ENCODE peak calls at places on chromosomes 3 and 15, in four cellular contexts. F is body of pancreas, G is left ventricle myocardium inferior, K is suprapubic skin. C is an unnamed sample. For H3K4me1 and H3K36me3, the result is how much of the 10 kb centered on the place peaks cover.

GRCh38 chr3:185784317-185784716 is 40.5 kb downstream of the IGF2BP2 start:
- DNase-seq in F (no peak), G (no peak), K (no peak), C (no peak)

GRCh38 chr3:10528046-10528445 is 22.7 kb upstream of the ATP2B2 start:
- DNase-seq in F (no peak), G (no peak), K (no peak), C (no peak)

GRCh38 chr15:75666823-75667501 is 19.2 kb downstream of the SNX33 start:
- DNase-seq in F (peak), G (peak), K (peak), C (peak)

GRCh38 chr15:64133619-64134018 is 17.9 kb upstream of the SNX22 start:
- DNase-seq in F (no peak), G (no peak), K (no peak), C (no peak)

GRCh38 chr3:32009957-32010356 is 28.4 kb downstream of the ZNF860 start:
- DNase-seq in F (no peak), G (no peak), K (no peak), C (no peak)

GRCh38 chr3:154972951-154973350 is 107.2 kb upstream of the MME start:
- DNase-seq in F (no peak), G (no peak), K (no peak), C (no peak)

GRCh38 chr15:57563416-57563815 is 28.3 kb upstream of the MYZAP start:
- DNase-seq in F (no peak), G (no peak), K (no peak), C (no peak)

GRCh38 chr3:126136428-126137220 is 43.8 kb downstream of the ALDH1L1 start:
- DNase-seq in F (peak), G (no peak), K (peak), C (peak)

GRCh38 chr15:62739507-62739906 is 303.0 kb upstream of the TPM1 start:
- DNase-seq in F (no peak), G (no peak), K (no peak), C (no peak)

GRCh38 chr15:65182538-65182937 is 2.6 kb downstream of the CLPX start:
- DNase-seq in F (no peak), G (no peak), K (no peak), C (no peak)

GRCh38 chr15:34055868-34056595 is 17.0 kb upstream of the AVEN start:
- DNase-seq in F (no peak), G (no peak), K (no peak), C (no peak)

GRCh38 chr15:50816191-50816590 is 50.7 kb upstream of the SPPL2A start:
- DNase-seq in F (no peak), G (no peak), K (no peak), C (no peak)

GRCh38 chr3:129690406-129690805 is 83.9 kb upstream of the PLXND1 start:
- DNase-seq in F (no peak), G (no peak), K (no peak), C (no peak)

GRCh38 chr3:129687586-129688125 is 81.2 kb upstream of the PLXND1 start:
- DNase-seq in F (no peak), G (no peak), K (no peak), C (no peak)

GRCh38 chr3:129686941-129687340 is 80.5 kb upstream of the PLXND1 start:
- DNase-seq in F (peak), G (no peak), K (no peak), C (peak)

GRCh38 chr3:129689036-129689435 is 82.6 kb upstream of the PLXND1 start:
- DNase-seq in F (no peak), G (no peak), K (no peak), C (no peak)

DNA sequence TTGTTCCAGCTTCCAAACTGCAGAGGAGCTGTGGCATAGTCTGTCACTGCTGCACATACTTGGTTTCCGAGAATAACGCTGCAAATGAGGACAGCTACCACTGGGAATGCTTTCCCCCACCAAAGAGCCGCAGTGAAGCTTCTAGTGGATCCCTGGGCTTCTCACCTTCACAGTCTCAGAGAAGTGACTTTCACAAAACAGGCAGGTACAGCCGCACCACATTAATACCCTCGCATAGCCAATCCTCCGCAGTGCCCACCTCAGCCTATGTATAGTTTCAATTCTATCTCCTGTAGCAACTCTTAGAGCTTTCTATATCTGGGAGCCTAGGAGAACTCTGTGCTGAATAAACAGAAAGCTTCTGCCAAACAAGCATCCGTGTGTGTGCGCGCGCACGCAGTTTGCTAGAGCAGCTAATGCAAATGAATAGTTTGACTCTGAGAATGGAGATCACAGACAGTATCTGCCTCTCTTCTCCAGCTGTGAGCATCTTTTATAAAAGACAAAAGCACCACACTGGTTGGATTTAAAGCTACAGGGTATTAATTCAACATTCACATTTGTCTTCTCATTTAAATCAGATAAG is 81.9 kb upstream of the PLXND1 start:
- DNase-seq in F (peak), G (peak), K (no peak), C (peak)
- H3K4me1 ChIP-seq in F (under half), G (half or more), K (under half), C (half or more)

GRCh38 chr3:197093871-197094270 is 64.3 kb upstream of the MELTF start:
- DNase-seq in F (no peak), G (no peak), K (no peak), C (no peak)
- H3K36me3 ChIP-seq in F (under half), G (under half), K (under half), C (under half)

DNA sequence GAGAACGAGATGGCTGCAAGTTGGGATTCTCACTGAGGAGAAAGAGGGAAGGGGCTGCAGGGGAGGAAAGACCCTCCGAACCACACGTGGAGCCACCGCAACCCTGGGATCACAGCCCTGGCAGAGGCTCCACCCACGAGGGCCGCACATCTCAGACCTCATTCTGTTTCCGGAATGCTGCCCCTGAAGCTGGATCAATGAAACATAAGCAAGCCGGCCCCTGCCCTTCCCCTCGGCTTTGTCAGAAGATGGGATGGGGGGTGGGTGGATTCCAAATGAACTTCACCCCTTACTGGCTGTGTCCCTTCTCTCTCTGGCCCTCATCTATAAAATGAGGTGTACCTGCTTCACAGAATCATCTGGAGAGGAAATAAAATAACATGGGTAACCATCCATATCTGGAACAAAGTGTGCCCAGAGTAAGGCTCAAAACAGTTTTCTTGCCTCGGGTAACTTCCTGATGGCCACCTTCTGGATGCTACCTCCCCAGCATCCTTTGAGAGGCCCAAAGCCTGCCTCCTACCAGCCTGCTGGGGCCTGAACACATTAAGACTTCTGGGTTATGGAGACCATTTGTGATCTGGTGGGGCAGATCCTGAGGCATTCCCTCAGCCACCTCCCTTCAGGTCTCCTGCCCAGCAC is 4.6 kb upstream of the CCDC9B start:
- DNase-seq in F (no peak), G (no peak), K (no peak), C (no peak)
- H3K4me1 ChIP-seq in F (under half), G (half or more), K (under half), C (under half)

GRCh38 chr3:152459572-152459971 is 190.8 kb downstream of the MBNL1 start:
- DNase-seq in F (no peak), G (no peak), K (no peak), C (no peak)

GRCh38 chr3:152460936-152461335 is 192.2 kb downstream of the MBNL1 start:
- DNase-seq in F (no peak), G (no peak), K (no peak), C (no peak)

GRCh38 chr3:152458725-152459515 is 190.2 kb downstream of the MBNL1 start:
- DNase-seq in F (no peak), G (no peak), K (no peak), C (no peak)

GRCh38 chr3:152458023-152458724 is 189.4 kb downstream of the MBNL1 start:
- DNase-seq in F (no peak), G (no peak), K (no peak), C (no peak)

DNA sequence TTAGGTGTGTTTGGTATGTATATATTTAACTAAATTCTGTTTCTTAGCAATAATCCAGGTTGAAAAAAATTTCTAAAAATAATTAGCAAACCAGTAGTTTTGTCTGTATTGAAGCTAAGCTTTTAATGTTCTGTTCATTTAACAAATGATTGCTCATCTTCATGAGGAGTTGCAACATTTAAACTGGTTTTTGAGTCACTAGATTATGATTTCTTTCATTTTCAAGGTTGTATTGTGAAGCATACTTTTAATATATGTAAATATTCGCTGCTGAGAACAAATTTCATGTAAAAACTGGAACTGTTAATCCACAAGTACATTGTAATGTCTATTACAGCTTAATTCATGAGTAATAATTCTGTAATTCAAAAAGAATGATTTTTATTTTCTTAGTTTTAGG is 192.7 kb downstream of the MBNL1 start:
- DNase-seq in F (no peak), G (no peak), K (no peak), C (no peak)
- H3K36me3 ChIP-seq in F (under half), G (half or more), K (half or more), C (under half)

GRCh38 chr3:112776836-112777235 is 69.8 kb downstream of the CD200R1L start:
- DNase-seq in F (no peak), G (no peak), K (no peak), C (no peak)
- H3K4me1 ChIP-seq in F (under half), G (under half), K (half or more), C (under half)

GRCh38 chr15:68550498-68551295 is 28.1 kb upstream of the CORO2B start:
- DNase-seq in F (peak), G (peak), K (no peak), C (peak)

GRCh38 chr15:68552344-68552743 is 26.4 kb upstream of the CORO2B start:
- DNase-seq in F (no peak), G (no peak), K (no peak), C (no peak)

GRCh38 chr15:68551296-68551635 is 27.5 kb upstream of the CORO2B start:
- DNase-seq in F (no peak), G (no peak), K (no peak), C (no peak)

GRCh38 chr15:68548375-68548774 is 30.4 kb upstream of the CORO2B start:
- DNase-seq in F (no peak), G (no peak), K (no peak), C (no peak)

DNA sequence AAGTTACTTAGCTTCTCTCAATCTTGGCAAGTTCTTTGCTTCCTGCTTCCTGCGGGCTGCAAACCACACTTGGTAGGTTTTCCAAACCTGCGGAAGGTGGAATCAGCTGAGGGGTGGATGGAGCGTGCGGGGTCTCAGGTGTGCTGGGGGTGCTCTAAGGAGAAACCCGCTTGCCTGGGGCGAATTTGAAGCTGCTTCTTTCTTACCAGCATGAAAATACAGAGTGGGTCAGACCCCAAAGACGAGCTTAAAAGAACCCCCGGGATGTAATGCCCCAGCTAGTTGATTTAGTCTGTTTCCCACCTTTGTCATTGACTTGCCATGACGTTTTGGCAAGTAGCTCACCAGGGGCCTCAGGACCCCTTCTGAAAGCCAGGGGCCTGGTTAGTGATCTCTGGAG is 28.8 kb upstream of the CORO2B start:
- DNase-seq in F (no peak), G (no peak), K (no peak), C (no peak)
- H3K36me3 ChIP-seq in F (under half), G (under half), K (under half), C (under half)

GRCh38 chr3:46925585-46925934 is 48.0 kb downstream of the PTH1R start:
- DNase-seq in F (peak), G (peak), K (no peak), C (peak)

GRCh38 chr3:46926871-46927717 is 49.5 kb downstream of the CCDC12 start:
- DNase-seq in F (peak), G (no peak), K (no peak), C (peak)

GRCh38 chr3:46926039-46926438 is 48.5 kb downstream of the PTH1R start:
- DNase-seq in F (peak), G (no peak), K (no peak), C (peak)

GRCh38 chr3:46927718-46928073 is 48.8 kb downstream of the CCDC12 start:
- DNase-seq in F (no peak), G (no peak), K (no peak), C (no peak)

DNA sequence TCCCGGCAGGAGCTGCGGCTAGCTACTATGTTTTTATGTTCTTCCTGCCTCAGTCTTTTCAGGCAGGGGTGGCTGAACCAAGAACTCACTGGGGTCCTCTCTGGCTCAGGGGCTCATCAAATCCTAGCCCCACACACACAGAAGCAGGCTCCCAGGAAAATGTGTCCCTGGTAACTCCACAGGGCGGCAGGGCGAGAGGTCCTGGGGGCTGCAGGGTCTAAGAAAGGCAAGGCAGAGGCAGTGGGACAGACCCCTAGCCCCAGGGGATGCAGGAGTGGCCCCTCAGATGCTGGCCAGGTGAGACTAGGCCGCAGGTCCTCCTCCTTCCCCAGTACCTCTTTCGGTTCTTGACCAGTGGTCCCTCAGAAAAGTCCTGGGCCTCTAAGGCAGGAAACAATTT is 48.9 kb downstream of the PTH1R start:
- DNase-seq in F (no peak), G (no peak), K (no peak), C (no peak)
- H3K4me1 ChIP-seq in F (half or more), G (half or more), K (half or more), C (half or more)

GRCh38 chr3:45670995-45671394 is 18.2 kb upstream of the SACM1L start:
- DNase-seq in F (no peak), G (no peak), K (no peak), C (no peak)
- H3K36me3 ChIP-seq in F (under half), G (half or more), K (under half), C (under half)

C was measured in gastrocnemius medialis.